ENCODE peak calls at places on chromosomes 6 and 20, in seven cellular contexts. C is nucleus accumbens; W is HCEC 1CT; E is H54; P is HFFc6; Z is NCI-H146; V is stimulated activated CD4-positive, alpha-beta T cell treated with anti-CD3 and anti-CD28 coated beads, Interleukin-1b, Interleukin-23, amount 100 ng/mL, for 24 hours. O is an unnamed sample.

GRCh38 chr6:131135244-131136020 is at the start of gene AKAP7:
- DNase-seq in V (peak), P (peak), C (peak), W (peak), Z (peak), E (peak), O (peak)

GRCh38 chr20:4905612-4906011 is 95.7 kb downstream of the SLC23A2 start:
- DNase-seq in Z (no peak), V (no peak), W (no peak), E (no peak), C (no peak), P (no peak), O (no peak)

GRCh38 chr6:159106627-159107241 is 61.9 kb upstream of the TAGAP start:
- DNase-seq in P (peak), W (peak), E (no peak), V (peak), Z (peak), C (peak), O (peak)

GRCh38 chr6:73339340-73339739 is 14.7 kb downstream of the DPPA5 start:
- DNase-seq in P (no peak), Z (no peak), C (no peak), E (peak), W (no peak), V (no peak), O (no peak)

GRCh38 chr6:110422444-110422822 is 7.1 kb upstream of the DDO start:
- DNase-seq in P (no peak), E (no peak), C (no peak), V (no peak), W (peak), Z (peak), O (no peak)

GRCh38 chr20:63265891-63266515 is 6.6 kb upstream of the ARFGAP1 start:
- DNase-seq in W (no peak), C (no peak), P (peak), Z (no peak), E (no peak), V (no peak), O (no peak)

GRCh38 chr6:108295676-108296075 is 822 bp downstream of the AFG1L start:
- DNase-seq in W (no peak), E (no peak), V (no peak), P (no peak), Z (no peak), C (no peak), O (no peak)

GRCh38 chr6:148548065-148548748 is 198.6 kb upstream of the UST start:
- DNase-seq in W (no peak), V (no peak), E (no peak), P (peak), C (peak), Z (no peak), O (no peak)

GRCh38 chr20:32675223-32675975 is 1.7 kb upstream of the C20orf203 start:
- DNase-seq in Z (peak), V (no peak), W (no peak), P (no peak), C (no peak), E (no peak), O (no peak)

GRCh38 chr6:141484726-141485125 is 648.0 kb upstream of the GJE1 start:
- DNase-seq in C (no peak), W (peak), P (no peak), Z (no peak), V (no peak), E (no peak), O (no peak)

GRCh38 chr6:138517635-138518034 is 18.3 kb upstream of the NHSL1 start:
- DNase-seq in E (no peak), W (peak), C (no peak), Z (peak), V (peak), P (peak), O (no peak)

GRCh38 chr6:13068558-13069210 is 259.7 kb downstream of the TBC1D7 start:
- DNase-seq in C (no peak), Z (no peak), P (no peak), V (no peak), W (no peak), E (no peak), O (no peak)

GRCh38 chr20:53631909-53632662 is 38.4 kb upstream of the ZNF217 start:
- DNase-seq in E (no peak), P (no peak), W (no peak), Z (no peak), C (no peak), V (no peak), O (no peak)

GRCh38 chr20:19552144-19552895 is 205.7 kb upstream of the RIN2 start:
- DNase-seq in P (no peak), W (peak), V (no peak), Z (no peak), C (no peak), E (no peak), O (no peak)

GRCh38 chr20:52972965-52973819 is 1.0 kb downstream of the TSHZ2 start:
- DNase-seq in C (no peak), W (no peak), V (no peak), Z (peak), P (no peak), E (no peak), O (no peak)

GRCh38 chr6:3383525-3383924 is 73.3 kb downstream of the SLC22A23 start:
- DNase-seq in E (peak), V (no peak), P (no peak), Z (no peak), C (no peak), W (no peak), O (no peak)

GRCh38 chr6:127182501-127182900 is 64.0 kb downstream of the RSPO3 start:
- DNase-seq in P (no peak), C (no peak), E (no peak), Z (no peak), W (peak), V (no peak), O (no peak)

GRCh38 chr6:29748391-29749352 is 25.4 kb downstream of the HLA-F start:
- DNase-seq in C (peak), P (peak), Z (peak), W (peak), V (peak), E (peak), O (peak)

GRCh38 chr6:149696904-149697303 is 21.0 kb downstream of the LATS1 start:
- DNase-seq in Z (no peak), P (peak), V (no peak), E (no peak), W (peak), C (no peak), O (no peak)

GRCh38 chr20:62598761-62599194 is 43.5 kb upstream of the SLCO4A1 start:
- DNase-seq in V (no peak), C (no peak), Z (peak), W (no peak), P (no peak), E (peak), O (no peak)

GRCh38 chr6:46130665-46131064 is 876 bp downstream of the ENPP4 start:
- DNase-seq in E (no peak), Z (no peak), C (no peak), W (no peak), V (no peak), P (no peak), O (no peak)

GRCh38 chr6:94269256-94269655 is 849.9 kb upstream of the EPHA7 start:
- DNase-seq in E (no peak), C (no peak), W (no peak), V (no peak), Z (peak), P (no peak), O (no peak)

GRCh38 chr6:36625161-36625919 is 31.2 kb downstream of the SRSF3 start:
- DNase-seq in E (no peak), Z (peak), W (no peak), C (no peak), V (no peak), P (peak), O (no peak)

GRCh38 chr6:28695671-28696537 is 170.2 kb downstream of the GPX5 start:
- DNase-seq in E (no peak), W (peak), C (no peak), Z (peak), P (peak), V (no peak), O (no peak)

GRCh38 chr6:14571001-14571400 is 453.4 kb downstream of the CD83 start:
- DNase-seq in Z (no peak), E (no peak), C (no peak), V (no peak), P (no peak), W (no peak), O (no peak)

GRCh38 chr6:17226766-17227338 is 54.3 kb upstream of the RBM24 start:
- DNase-seq in C (no peak), P (no peak), E (no peak), W (no peak), V (no peak), Z (no peak), O (no peak)

GRCh38 chr6:134589512-134589911 is 271.6 kb upstream of the SGK1 start:
- DNase-seq in W (peak), P (peak), V (no peak), Z (no peak), E (peak), C (no peak), O (no peak)

GRCh38 chr6:18034798-18035202 is 47.4 kb upstream of the KIF13A start:
- DNase-seq in C (no peak), Z (no peak), P (no peak), V (no peak), E (no peak), W (no peak), O (no peak)

GRCh38 chr20:48674461-48674860 is 153.3 kb downstream of the PREX1 start:
- DNase-seq in W (no peak), E (no peak), P (no peak), V (no peak), C (no peak), Z (no peak), O (no peak)

GRCh38 chr20:62141397-62142251 is 1.6 kb downstream of the PSMA7 start:
- DNase-seq in P (no peak), Z (no peak), E (no peak), V (no peak), C (no peak), W (no peak), O (no peak)

GRCh38 chr20:19968488-19969073 is 48.6 kb upstream of the NAA20 start:
- DNase-seq in W (no peak), V (no peak), C (no peak), E (no peak), P (no peak), Z (peak), O (no peak)

GRCh38 chr20:46253391-46253790 is 54.9 kb downstream of the CDH22 start:
- DNase-seq in C (no peak), E (peak), Z (peak), V (no peak), P (no peak), W (peak), O (no peak)

GRCh38 chr6:122832515-122833228 is 43.6 kb downstream of the SMPDL3A start:
- DNase-seq in P (no peak), C (no peak), V (no peak), W (no peak), Z (peak), E (no peak), O (no peak)

GRCh38 chr6:43277643-43278523 is 20.2 kb upstream of the SLC22A7 start:
- DNase-seq in E (peak), Z (no peak), P (peak), C (no peak), V (no peak), W (no peak), O (no peak)

GRCh38 chr6:34059914-34060313 is 86.0 kb downstream of the GRM4 start:
- DNase-seq in E (no peak), V (no peak), W (no peak), Z (no peak), P (no peak), C (no peak), O (no peak)

GRCh38 chr6:150212745-150213144 is 69.9 kb downstream of the PPP1R14C start:
- DNase-seq in V (no peak), W (no peak), P (no peak), E (no peak), Z (peak), C (no peak), O (no peak)

GRCh38 chr6:26205625-26206574 is 118.7 kb downstream of the HFE start:
- DNase-seq in W (peak), E (no peak), P (peak), Z (peak), C (no peak), V (no peak), O (no peak)

GRCh38 chr6:139881251-139881650 is 506.8 kb upstream of the CITED2 start:
- DNase-seq in E (no peak), Z (peak), P (no peak), W (no peak), C (no peak), V (no peak), O (peak)